ENCODE peak calls at places on chromosomes 4 and X, in nine cellular contexts. W, Q, U, I, F, Z, H, L and M are unnamed samples.

GRCh38 chrX:45850197-45850774 is 649.6 kb upstream of the DIPK2B start:
- DNase-seq in W (no peak), Q (no peak), U (no peak), I (no peak), F (no peak), Z (peak), H (no peak), L (no peak), M (no peak)

GRCh38 chr4:153539058-153539826 is 73.1 kb downstream of the TMEM131L start:
- DNase-seq in W (no peak), Q (no peak), U (no peak), I (no peak), F (no peak), Z (no peak), H (no peak), L (no peak), M (no peak)

GRCh38 chr4:88526221-88526815 is 2.7 kb upstream of the PYURF start:
- DNase-seq in W (no peak), Q (no peak), U (no peak), I (peak), F (no peak), Z (no peak), H (no peak), L (no peak), M (no peak)

GRCh38 chr4:25928956-25929336 is 14.9 kb downstream of the SMIM20 start:
- DNase-seq in W (no peak), Q (no peak), U (no peak), I (no peak), F (no peak), Z (no peak), H (no peak), L (no peak), M (no peak)

GRCh38 chrX:70332600-70332999 is 42.7 kb downstream of the KIF4A start:
- DNase-seq in W (no peak), Q (peak), U (no peak), I (no peak), F (no peak), Z (no peak), H (no peak), L (no peak), M (no peak)

GRCh38 chr4:3470244-3471097 is 7.4 kb downstream of the DOK7 start:
- DNase-seq in W (no peak), Q (no peak), U (no peak), I (no peak), F (no peak), Z (no peak), H (peak), L (peak), M (no peak)

GRCh38 chr4:74534936-74535335 is 90.0 kb downstream of the AREG start:
- DNase-seq in W (no peak), Q (no peak), U (no peak), I (no peak), F (no peak), Z (no peak), H (no peak), L (no peak), M (no peak)

GRCh38 chr4:3834186-3834920 is 68.2 kb downstream of the ADRA2C start:
- DNase-seq in W (no peak), Q (no peak), U (no peak), I (no peak), F (no peak), Z (no peak), H (no peak), L (no peak), M (no peak)

GRCh38 chr4:165493359-165493758 is 114.6 kb downstream of the CPE start:
- DNase-seq in W (peak), Q (peak), U (peak), I (peak), F (no peak), Z (peak), H (peak), L (peak), M (no peak)

GRCh38 chr4:55903577-55903976 is 45.2 kb upstream of the CEP135 start:
- DNase-seq in W (no peak), Q (no peak), U (no peak), I (peak), F (no peak), Z (no peak), H (no peak), L (no peak), M (no peak)

DNA sequence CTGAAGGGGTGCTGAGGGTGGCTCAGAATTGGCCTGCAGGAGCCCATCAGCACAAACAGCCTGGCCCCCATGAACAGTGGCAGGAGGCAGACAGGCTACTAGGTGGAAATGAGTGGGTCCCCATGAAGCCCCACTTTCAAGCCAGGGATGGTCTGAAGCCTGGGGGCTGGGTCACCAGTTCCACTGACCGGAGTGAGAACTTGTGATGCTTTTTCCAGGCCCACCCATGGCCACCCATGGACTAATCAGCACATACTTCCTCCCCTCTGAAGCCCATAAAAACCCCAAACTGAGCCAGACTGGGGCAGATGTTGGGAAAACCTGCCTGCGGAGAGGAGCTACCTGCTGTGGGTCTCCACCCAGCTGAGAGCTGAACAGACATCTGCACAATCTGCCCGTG is 284.1 kb downstream of the EVC2 start:
- DNase-seq in W (no peak), Q (no peak), U (no peak), I (no peak), F (no peak), Z (no peak), H (no peak), L (no peak), M (no peak)
- TF ChIP-seq EP300 in W (no peak), Q (no peak), U (no peak), I (no peak), F (no peak), Z (no peak), H (no peak), L (no peak), M (no peak)

GRCh38 chr4:182492456-182492855 is 249.3 kb downstream of the TENM3 start:
- DNase-seq in W (no peak), Q (no peak), U (no peak), I (no peak), F (no peak), Z (no peak), H (no peak), L (no peak), M (no peak)
- TF ChIP-seq EP300 in W (no peak), Q (no peak), U (no peak), I (no peak), F (no peak), Z (no peak), H (no peak), L (no peak), M (no peak)

GRCh38 chr4:176193898-176194297 is 1.5 kb downstream of the SPATA4 start:
- DNase-seq in W (no peak), Q (no peak), U (no peak), I (no peak), F (no peak), Z (no peak), H (no peak), L (no peak), M (no peak)
- TF ChIP-seq EP300 in W (no peak), Q (no peak), U (no peak), I (no peak), F (no peak), Z (no peak), H (no peak), L (no peak), M (no peak)

DNA sequence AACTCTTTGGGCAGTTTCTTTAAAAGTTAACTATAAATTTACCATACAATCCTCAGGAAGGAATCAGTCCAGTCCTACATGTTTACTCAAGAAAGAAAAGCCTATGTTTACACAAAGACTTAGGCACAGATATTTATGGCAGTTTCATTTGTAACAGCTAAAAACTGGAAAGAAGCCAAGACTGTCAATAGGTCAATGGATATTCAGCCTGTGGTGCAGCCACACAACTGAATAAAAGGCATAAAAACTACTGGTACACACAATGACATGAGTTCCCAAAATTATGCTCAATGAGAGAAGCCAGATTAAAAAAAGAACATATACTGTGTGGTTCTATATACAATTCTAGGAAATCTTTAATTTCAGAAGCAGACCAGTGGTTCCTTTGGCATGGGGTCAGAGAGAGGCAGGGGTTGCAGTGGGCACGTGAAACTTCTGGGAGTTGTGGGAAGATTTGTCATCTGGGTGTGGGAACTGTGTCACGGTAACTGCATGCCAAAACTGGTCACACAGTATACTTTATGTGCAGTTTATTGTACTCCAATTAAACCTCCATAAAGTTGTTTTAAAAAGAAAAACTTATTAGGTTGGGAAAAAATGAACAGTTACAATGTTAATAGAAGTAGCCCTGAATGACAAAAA is 26.8 kb upstream of the STS start:
- DNase-seq in W (no peak), Q (no peak), U (no peak), I (no peak), F (no peak), Z (no peak), H (no peak), L (peak), M (no peak)
- TF ChIP-seq EP300 in W (no peak), Q (no peak), U (no peak), I (no peak), F (no peak), Z (no peak), H (no peak), L (no peak), M (no peak)

DNA sequence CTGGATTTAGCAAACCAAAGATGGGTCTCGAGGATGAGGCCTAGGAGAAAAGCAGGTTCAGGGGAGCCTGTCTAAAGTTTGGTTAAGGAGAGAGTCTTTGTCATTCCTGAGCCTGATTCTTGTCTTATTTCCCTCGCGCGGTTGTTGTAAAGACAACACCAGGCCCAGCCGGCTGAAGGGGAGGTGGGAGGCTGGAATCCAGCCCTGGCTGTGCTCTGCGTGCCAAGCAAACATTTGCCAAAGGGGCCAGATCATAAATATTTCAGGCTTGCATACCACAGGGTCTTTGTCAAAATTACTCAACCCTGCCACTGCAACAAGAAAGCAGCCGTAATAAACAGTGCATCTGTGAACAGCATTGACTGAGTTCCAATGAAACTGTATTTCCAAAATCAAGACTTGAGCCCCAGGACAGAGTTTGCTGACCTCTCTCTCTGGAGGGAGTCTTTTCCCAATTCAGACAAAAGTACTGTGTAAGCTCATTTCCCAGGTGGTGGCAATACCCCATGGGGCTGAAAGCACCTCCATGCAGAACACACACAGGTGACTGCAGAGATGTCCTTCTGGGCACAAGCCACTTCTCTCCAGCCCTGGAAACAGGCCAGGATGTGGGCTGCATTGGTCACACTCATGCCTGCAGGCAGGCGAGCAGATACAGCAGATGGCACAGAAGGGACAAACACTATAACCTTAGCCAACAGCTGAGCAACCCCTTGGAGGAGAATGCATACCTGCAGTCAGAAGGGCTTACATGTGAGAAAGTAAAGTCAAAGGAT is 320.3 kb downstream of the STK32B start:
- DNase-seq in W (no peak), Q (no peak), U (no peak), I (no peak), F (no peak), Z (no peak), H (no peak), L (no peak), M (no peak)
- TF ChIP-seq EP300 in W (no peak), Q (peak), U (no peak), I (no peak), F (no peak), Z (no peak), H (no peak), L (no peak), M (no peak)